ENCODE peak calls at places on chromosomes 3 and 15, in eight cellular contexts. X is ovary; S is heart right ventricle; K is astrocyte; A is activated gamma-delta T cell treated with Interleukin-2 at 50 U/mL for 16 hours; P is HEK293T; Y is activated naive CD8-positive, alpha-beta T cell treated with anti-CD3 and anti-CD28 coated beads for 36 hours; V is DMS153. F is an unnamed sample.

GRCh38 chr3:60319179-60319858 is 931.9 kb downstream of the FHIT start:
- DNase-seq in X (no peak), S (no peak), K (no peak), A (no peak), P (no peak), Y (no peak), V (no peak), F (no peak)

GRCh38 chr3:42688016-42688415 is 2.7 kb downstream of the KLHL40 start:
- DNase-seq in X (no peak), S (peak; percentile 22), K (no peak), A (no peak), P (no peak), Y (no peak), V (no peak), F (no peak)

GRCh38 chr3:133881987-133882825 is 13.5 kb downstream of the RAB6B start:
- DNase-seq in X (no peak), S (no peak), K (no peak), A (no peak), P (no peak), Y (no peak), V (no peak), F (no peak)

GRCh38 chr3:38731522-38731921 is 82.0 kb upstream of the SCN5A start:
- DNase-seq in X (no peak), S (no peak), K (no peak), A (no peak), P (no peak), Y (no peak), V (no peak), F (no peak)

GRCh38 chr15:26101443-26101842 is 238.3 kb upstream of the ATP10A start:
- DNase-seq in X (no peak), S (no peak), K (no peak), A (no peak), P (no peak), Y (no peak), V (no peak), F (no peak)

GRCh38 chr3:52221563-52222318 is 3.7 kb downstream of the TLR9 start:
- DNase-seq in X (peak; percentile 86), S (no peak), K (no peak), A (peak; percentile 64), P (no peak), Y (peak; percentile 65), V (no peak), F (no peak)

GRCh38 chr15:82538961-82539689 is 1.1 kb downstream of the RPS17 start:
- DNase-seq in X (no peak), S (no peak), K (no peak), A (no peak), P (no peak), Y (no peak), V (no peak), F (no peak)

GRCh38 chr15:98841419-98841970 is 166.1 kb downstream of the PGPEP1L start:
- DNase-seq in X (no peak), S (no peak), K (no peak), A (no peak), P (no peak), Y (no peak), V (no peak), F (no peak)

GRCh38 chr15:76866716-76867321 is 38.3 kb downstream of the SCAPER start:
- DNase-seq in X (no peak), S (no peak), K (peak; percentile 18), A (no peak), P (peak; percentile 16), Y (no peak), V (no peak), F (peak; percentile 12)

GRCh38 chr3:128849776-128850542 is 29.5 kb upstream of the ACAD9 start:
- DNase-seq in X (no peak), S (no peak), K (no peak), A (no peak), P (no peak), Y (no peak), V (no peak), F (no peak)

GRCh38 chr3:196969660-196970546 is 1.3 kb upstream of the PIGZ start:
- DNase-seq in X (peak; percentile 74), S (peak; percentile 74), K (no peak), A (peak; percentile 55), P (peak; percentile 81), Y (peak; percentile 83), V (no peak), F (peak; percentile 72)

GRCh38 chr15:96849501-96849900 is 519.0 kb downstream of the NR2F2 start:
- DNase-seq in X (no peak), S (no peak), K (peak; percentile 63), A (no peak), P (no peak), Y (no peak), V (no peak), F (no peak)

GRCh38 chr3:120170223-120170622 is 76.0 kb upstream of the GSK3B start:
- DNase-seq in X (no peak), S (no peak), K (peak; percentile 68), A (no peak), P (no peak), Y (no peak), V (peak; percentile 11), F (no peak)

GRCh38 chr3:30289324-30289723 is 317.1 kb upstream of the TGFBR2 start:
- DNase-seq in X (no peak), S (no peak), K (no peak), A (no peak), P (no peak), Y (no peak), V (no peak), F (no peak)

GRCh38 chr3:126100688-126101301 is 16.9 kb upstream of the SLC41A3 start:
- DNase-seq in X (no peak), S (no peak), K (peak; percentile 82), A (no peak), P (peak; percentile 6), Y (no peak), V (no peak), F (no peak)

GRCh38 chr3:30399394-30400181 is 206.8 kb upstream of the TGFBR2 start:
- DNase-seq in X (no peak), S (no peak), K (peak; percentile 27), A (no peak), P (no peak), Y (no peak), V (peak; percentile 33), F (no peak)

GRCh38 chr3:174441588-174442316 is 417.4 kb upstream of the NAALADL2 start:
- DNase-seq in X (no peak), S (no peak), K (peak; percentile 22), A (no peak), P (no peak), Y (no peak), V (no peak), F (no peak)

GRCh38 chr3:23921052-23921511 is 4.2 kb downstream of the RPL15 start:
- DNase-seq in X (no peak), S (no peak), K (no peak), A (no peak), P (no peak), Y (no peak), V (no peak), F (no peak)

GRCh38 chr15:69652906-69653305 is 200.3 kb downstream of the RPLP1 start:
- DNase-seq in X (no peak), S (no peak), K (no peak), A (no peak), P (no peak), Y (no peak), V (no peak), F (no peak)

GRCh38 chr3:60101628-60102027 is 1051.8 kb upstream of the CFAP20DC start:
- DNase-seq in X (no peak), S (no peak), K (peak; percentile 29), A (no peak), P (no peak), Y (no peak), V (no peak), F (no peak)

GRCh38 chr15:48636511-48636910 is 9.0 kb downstream of the FBN1 start:
- DNase-seq in X (no peak), S (no peak), K (peak; percentile 57), A (no peak), P (no peak), Y (no peak), V (peak; percentile 8), F (no peak)

GRCh38 chr3:33645060-33645841 is 72.8 kb downstream of the CLASP2 start:
- DNase-seq in X (no peak), S (no peak), K (peak; percentile 49), A (no peak), P (peak; percentile 56), Y (peak; percentile 29), V (no peak), F (no peak)

GRCh38 chr3:55576621-55577020 is 89.5 kb upstream of the WNT5A start:
- DNase-seq in X (no peak), S (no peak), K (no peak), A (no peak), P (no peak), Y (no peak), V (no peak), F (no peak)

GRCh38 chr3:86968224-86968932 is 22.6 kb downstream of the VGLL3 start:
- DNase-seq in X (no peak), S (no peak), K (no peak), A (no peak), P (no peak), Y (no peak), V (no peak), F (no peak)

GRCh38 chr15:50544368-50544767 is 2.1 kb downstream of the USP50 start:
- DNase-seq in X (no peak), S (no peak), K (no peak), A (no peak), P (no peak), Y (no peak), V (no peak), F (no peak)

GRCh38 chr15:75109731-75110130 is 86.3 kb downstream of the PPCDC start:
- DNase-seq in X (no peak), S (no peak), K (no peak), A (no peak), P (no peak), Y (no peak), V (no peak), F (peak; percentile 60)

GRCh38 chr15:89383635-89384604 is 49.3 kb upstream of the POLG start:
- DNase-seq in X (peak; percentile 74), S (peak; percentile 56), K (peak; percentile 8), A (no peak), P (peak; percentile 79), Y (no peak), V (peak; percentile 63), F (no peak)